ENCODE peak calls at places on chromosomes 11 and 22, in four cellular contexts. One of them, this sample, is unnamed.

GRCh38 chr11:125110506-125110905 is 920 bp downstream of the TMEM218 start:
- DNase-seq in central memory CD4-positive, alpha-beta T cell: no peak
- DNase-seq in heart right ventricle: no peak
- DNase-seq in stimulated activated CD4-positive, alpha-beta T cell treated with anti-CD3 and anti-CD28 coated beads, Interleukin-4, amount 100 ng/mL, for 1 hour: no peak
- DNase-seq in this sample: no peak

GRCh38 chr11:70108250-70108649 is 30.1 kb downstream of the ANO1 start:
- DNase-seq in heart right ventricle: no peak
- DNase-seq in stimulated activated CD4-positive, alpha-beta T cell treated with anti-CD3 and anti-CD28 coated beads, Interleukin-4, amount 100 ng/mL, for 1 hour: no peak
- DNase-seq in central memory CD4-positive, alpha-beta T cell: no peak
- DNase-seq in this sample: no peak

GRCh38 chr11:11629368-11629767 is 7.6 kb upstream of the GALNT18 start:
- DNase-seq in heart right ventricle: no peak
- DNase-seq in stimulated activated CD4-positive, alpha-beta T cell treated with anti-CD3 and anti-CD28 coated beads, Interleukin-4, amount 100 ng/mL, for 1 hour: no peak
- DNase-seq in central memory CD4-positive, alpha-beta T cell: no peak
- DNase-seq in this sample: no peak

GRCh38 chr22:28939394-28939793 is 56.0 kb downstream of the ZNRF3 start:
- DNase-seq in heart right ventricle: no peak
- DNase-seq in stimulated activated CD4-positive, alpha-beta T cell treated with anti-CD3 and anti-CD28 coated beads, Interleukin-4, amount 100 ng/mL, for 1 hour: no peak
- DNase-seq in central memory CD4-positive, alpha-beta T cell: no peak
- DNase-seq in this sample: no peak

GRCh38 chr11:114080219-114080618 is 20.7 kb downstream of the ZBTB16 start:
- DNase-seq in stimulated activated CD4-positive, alpha-beta T cell treated with anti-CD3 and anti-CD28 coated beads, Interleukin-4, amount 100 ng/mL, for 1 hour: no peak
- DNase-seq in central memory CD4-positive, alpha-beta T cell: peak; percentile 46
- DNase-seq in heart right ventricle: no peak
- DNase-seq in this sample: no peak

GRCh38 chr22:49015993-49016908 is 811.4 kb downstream of the BRD1 start:
- DNase-seq in central memory CD4-positive, alpha-beta T cell: no peak
- DNase-seq in stimulated activated CD4-positive, alpha-beta T cell treated with anti-CD3 and anti-CD28 coated beads, Interleukin-4, amount 100 ng/mL, for 1 hour: no peak
- DNase-seq in heart right ventricle: no peak
- DNase-seq in this sample: no peak

GRCh38 chr11:48087974-48088681 is 107.8 kb downstream of the PTPRJ start:
- DNase-seq in heart right ventricle: peak; percentile 38
- DNase-seq in stimulated activated CD4-positive, alpha-beta T cell treated with anti-CD3 and anti-CD28 coated beads, Interleukin-4, amount 100 ng/mL, for 1 hour: no peak
- DNase-seq in central memory CD4-positive, alpha-beta T cell: no peak
- DNase-seq in this sample: peak; percentile 47

GRCh38 chr22:46317646-46318045 is 17.9 kb upstream of the TRMU start:
- DNase-seq in central memory CD4-positive, alpha-beta T cell: no peak
- DNase-seq in heart right ventricle: no peak
- DNase-seq in stimulated activated CD4-positive, alpha-beta T cell treated with anti-CD3 and anti-CD28 coated beads, Interleukin-4, amount 100 ng/mL, for 1 hour: no peak
- DNase-seq in this sample: no peak

GRCh38 chr11:2515401-2516275 is 70.8 kb downstream of the KCNQ1 start:
- DNase-seq in stimulated activated CD4-positive, alpha-beta T cell treated with anti-CD3 and anti-CD28 coated beads, Interleukin-4, amount 100 ng/mL, for 1 hour: no peak
- DNase-seq in heart right ventricle: no peak
- DNase-seq in central memory CD4-positive, alpha-beta T cell: no peak
- DNase-seq in this sample: no peak

GRCh38 chr11:11213117-11213516 is 139.9 kb downstream of the CSNK2A3 start:
- DNase-seq in stimulated activated CD4-positive, alpha-beta T cell treated with anti-CD3 and anti-CD28 coated beads, Interleukin-4, amount 100 ng/mL, for 1 hour: no peak
- DNase-seq in central memory CD4-positive, alpha-beta T cell: no peak
- DNase-seq in heart right ventricle: no peak
- DNase-seq in this sample: no peak

GRCh38 chr11:1924121-1924520 is 4.6 kb downstream of the TNNT3 start:
- DNase-seq in central memory CD4-positive, alpha-beta T cell: no peak
- DNase-seq in heart right ventricle: no peak
- DNase-seq in stimulated activated CD4-positive, alpha-beta T cell treated with anti-CD3 and anti-CD28 coated beads, Interleukin-4, amount 100 ng/mL, for 1 hour: no peak
- DNase-seq in this sample: no peak

GRCh38 chr11:11931461-11932055 is 76.9 kb downstream of the DKK3 start:
- DNase-seq in central memory CD4-positive, alpha-beta T cell: peak; percentile 29
- DNase-seq in heart right ventricle: peak; percentile 27
- DNase-seq in stimulated activated CD4-positive, alpha-beta T cell treated with anti-CD3 and anti-CD28 coated beads, Interleukin-4, amount 100 ng/mL, for 1 hour: no peak
- DNase-seq in this sample: no peak

GRCh38 chr11:17781626-17782025 is 47.0 kb downstream of the KCNC1 start:
- DNase-seq in central memory CD4-positive, alpha-beta T cell: no peak
- DNase-seq in stimulated activated CD4-positive, alpha-beta T cell treated with anti-CD3 and anti-CD28 coated beads, Interleukin-4, amount 100 ng/mL, for 1 hour: no peak
- DNase-seq in heart right ventricle: no peak
- DNase-seq in this sample: no peak

GRCh38 chr22:27776410-27776958 is 25.1 kb downstream of the MN1 start:
- DNase-seq in central memory CD4-positive, alpha-beta T cell: no peak
- DNase-seq in stimulated activated CD4-positive, alpha-beta T cell treated with anti-CD3 and anti-CD28 coated beads, Interleukin-4, amount 100 ng/mL, for 1 hour: no peak
- DNase-seq in heart right ventricle: no peak
- DNase-seq in this sample: no peak

GRCh38 chr22:37740455-37741311 is 43.8 kb downstream of the TRIOBP start:
- DNase-seq in heart right ventricle: no peak
- DNase-seq in central memory CD4-positive, alpha-beta T cell: no peak
- DNase-seq in stimulated activated CD4-positive, alpha-beta T cell treated with anti-CD3 and anti-CD28 coated beads, Interleukin-4, amount 100 ng/mL, for 1 hour: no peak
- DNase-seq in this sample: no peak

GRCh38 chr22:29072979-29073617 is at the start of gene KREMEN1:
- DNase-seq in stimulated activated CD4-positive, alpha-beta T cell treated with anti-CD3 and anti-CD28 coated beads, Interleukin-4, amount 100 ng/mL, for 1 hour: no peak
- DNase-seq in heart right ventricle: peak; percentile 23
- DNase-seq in central memory CD4-positive, alpha-beta T cell: no peak
- DNase-seq in this sample: no peak

GRCh38 chr11:3855808-3856491 is 486 bp downstream of the STIM1 start:
- DNase-seq in central memory CD4-positive, alpha-beta T cell: peak; percentile 37
- DNase-seq in heart right ventricle: peak; percentile 24
- DNase-seq in stimulated activated CD4-positive, alpha-beta T cell treated with anti-CD3 and anti-CD28 coated beads, Interleukin-4, amount 100 ng/mL, for 1 hour: peak; percentile 46
- DNase-seq in this sample: peak; percentile 57

GRCh38 chr11:73308003-73308962 is at the start of gene ARHGEF17:
- DNase-seq in stimulated activated CD4-positive, alpha-beta T cell treated with anti-CD3 and anti-CD28 coated beads, Interleukin-4, amount 100 ng/mL, for 1 hour: peak; percentile 45
- DNase-seq in heart right ventricle: peak; percentile 87
- DNase-seq in central memory CD4-positive, alpha-beta T cell: no peak
- DNase-seq in this sample: peak; percentile 80

GRCh38 chr11:74018331-74019005 is 9.6 kb upstream of the UCP3 start:
- DNase-seq in central memory CD4-positive, alpha-beta T cell: no peak
- DNase-seq in stimulated activated CD4-positive, alpha-beta T cell treated with anti-CD3 and anti-CD28 coated beads, Interleukin-4, amount 100 ng/mL, for 1 hour: no peak
- DNase-seq in heart right ventricle: peak; percentile 93
- DNase-seq in this sample: peak; percentile 95

GRCh38 chr11:13717331-13717730 is 48.9 kb downstream of the FAR1 start:
- DNase-seq in central memory CD4-positive, alpha-beta T cell: no peak
- DNase-seq in stimulated activated CD4-positive, alpha-beta T cell treated with anti-CD3 and anti-CD28 coated beads, Interleukin-4, amount 100 ng/mL, for 1 hour: no peak
- DNase-seq in heart right ventricle: no peak
- DNase-seq in this sample: no peak

GRCh38 chr22:50730941-50731661 is 6.9 kb upstream of the ACR start:
- DNase-seq in central memory CD4-positive, alpha-beta T cell: no peak
- DNase-seq in heart right ventricle: peak; percentile 14
- DNase-seq in stimulated activated CD4-positive, alpha-beta T cell treated with anti-CD3 and anti-CD28 coated beads, Interleukin-4, amount 100 ng/mL, for 1 hour: no peak
- DNase-seq in this sample: no peak

GRCh38 chr11:46240371-46240770 is 37.1 kb upstream of the CREB3L1 start:
- DNase-seq in heart right ventricle: no peak
- DNase-seq in stimulated activated CD4-positive, alpha-beta T cell treated with anti-CD3 and anti-CD28 coated beads, Interleukin-4, amount 100 ng/mL, for 1 hour: no peak
- DNase-seq in central memory CD4-positive, alpha-beta T cell: no peak
- DNase-seq in this sample: no peak

GRCh38 chr11:65444314-65445051 is 21.9 kb downstream of the NEAT1 start:
- DNase-seq in stimulated activated CD4-positive, alpha-beta T cell treated with anti-CD3 and anti-CD28 coated beads, Interleukin-4, amount 100 ng/mL, for 1 hour: no peak
- DNase-seq in central memory CD4-positive, alpha-beta T cell: no peak
- DNase-seq in heart right ventricle: no peak
- DNase-seq in this sample: peak; percentile 30

GRCh38 chr11:71452354-71453020 is 516 bp upstream of the NADSYN1 start:
- DNase-seq in stimulated activated CD4-positive, alpha-beta T cell treated with anti-CD3 and anti-CD28 coated beads, Interleukin-4, amount 100 ng/mL, for 1 hour: peak; percentile 48
- DNase-seq in heart right ventricle: peak; percentile 46
- DNase-seq in central memory CD4-positive, alpha-beta T cell: peak; percentile 79
- DNase-seq in this sample: peak; percentile 50

GRCh38 chr22:44407404-44408226 is 90.4 kb downstream of the RTL6 start:
- DNase-seq in central memory CD4-positive, alpha-beta T cell: no peak
- DNase-seq in stimulated activated CD4-positive, alpha-beta T cell treated with anti-CD3 and anti-CD28 coated beads, Interleukin-4, amount 100 ng/mL, for 1 hour: no peak
- DNase-seq in heart right ventricle: no peak
- DNase-seq in this sample: no peak

GRCh38 chr11:32187106-32187505 is 96.2 kb downstream of the RCN1 start:
- DNase-seq in stimulated activated CD4-positive, alpha-beta T cell treated with anti-CD3 and anti-CD28 coated beads, Interleukin-4, amount 100 ng/mL, for 1 hour: no peak
- DNase-seq in central memory CD4-positive, alpha-beta T cell: no peak
- DNase-seq in heart right ventricle: no peak
- DNase-seq in this sample: no peak

GRCh38 chr11:93905384-93905783 is 55.0 kb upstream of the VSTM5 start:
- DNase-seq in stimulated activated CD4-positive, alpha-beta T cell treated with anti-CD3 and anti-CD28 coated beads, Interleukin-4, amount 100 ng/mL, for 1 hour: no peak
- DNase-seq in heart right ventricle: no peak
- DNase-seq in central memory CD4-positive, alpha-beta T cell: no peak
- DNase-seq in this sample: no peak

GRCh38 chr22:46079861-46080821 is 70.2 kb upstream of the PPARA start:
- DNase-seq in central memory CD4-positive, alpha-beta T cell: no peak
- DNase-seq in heart right ventricle: peak; percentile 77
- DNase-seq in stimulated activated CD4-positive, alpha-beta T cell treated with anti-CD3 and anti-CD28 coated beads, Interleukin-4, amount 100 ng/mL, for 1 hour: no peak
- DNase-seq in this sample: no peak

GRCh38 chr22:39214383-39215069 is 30.3 kb downstream of the PDGFB start:
- DNase-seq in heart right ventricle: no peak
- DNase-seq in central memory CD4-positive, alpha-beta T cell: no peak
- DNase-seq in stimulated activated CD4-positive, alpha-beta T cell treated with anti-CD3 and anti-CD28 coated beads, Interleukin-4, amount 100 ng/mL, for 1 hour: no peak
- DNase-seq in this sample: no peak

GRCh38 chr11:133906746-133907145 is 50.0 kb downstream of the IGSF9B start:
- DNase-seq in central memory CD4-positive, alpha-beta T cell: no peak
- DNase-seq in heart right ventricle: no peak
- DNase-seq in stimulated activated CD4-positive, alpha-beta T cell treated with anti-CD3 and anti-CD28 coated beads, Interleukin-4, amount 100 ng/mL, for 1 hour: no peak
- DNase-seq in this sample: no peak

GRCh38 chr22:37626144-37626543 is 13.3 kb upstream of the SH3BP1 start:
- DNase-seq in central memory CD4-positive, alpha-beta T cell: no peak
- DNase-seq in heart right ventricle: peak; percentile 62
- DNase-seq in stimulated activated CD4-positive, alpha-beta T cell treated with anti-CD3 and anti-CD28 coated beads, Interleukin-4, amount 100 ng/mL, for 1 hour: no peak
- DNase-seq in this sample: peak; percentile 59

GRCh38 chr11:118650366-118650765 is 29.1 kb downstream of the TREH start:
- DNase-seq in heart right ventricle: no peak
- DNase-seq in stimulated activated CD4-positive, alpha-beta T cell treated with anti-CD3 and anti-CD28 coated beads, Interleukin-4, amount 100 ng/mL, for 1 hour: no peak
- DNase-seq in central memory CD4-positive, alpha-beta T cell: no peak
- DNase-seq in this sample: no peak

GRCh38 chr22:50306753-50307749 is at the start of gene PLXNB2:
- DNase-seq in central memory CD4-positive, alpha-beta T cell: no peak
- DNase-seq in heart right ventricle: peak; percentile 88
- DNase-seq in stimulated activated CD4-positive, alpha-beta T cell treated with anti-CD3 and anti-CD28 coated beads, Interleukin-4, amount 100 ng/mL, for 1 hour: peak; percentile 19
- DNase-seq in this sample: peak; percentile 80

GRCh38 chr11:10899542-10899830 is 41.6 kb upstream of the ZBED5 start:
- DNase-seq in heart right ventricle: no peak
- DNase-seq in central memory CD4-positive, alpha-beta T cell: no peak
- DNase-seq in stimulated activated CD4-positive, alpha-beta T cell treated with anti-CD3 and anti-CD28 coated beads, Interleukin-4, amount 100 ng/mL, for 1 hour: peak; percentile 5
- DNase-seq in this sample: peak; percentile 58

GRCh38 chr11:44335052-44335894 is 25.3 kb upstream of the ALX4 start:
- DNase-seq in heart right ventricle: no peak
- DNase-seq in central memory CD4-positive, alpha-beta T cell: no peak
- DNase-seq in stimulated activated CD4-positive, alpha-beta T cell treated with anti-CD3 and anti-CD28 coated beads, Interleukin-4, amount 100 ng/mL, for 1 hour: no peak
- DNase-seq in this sample: no peak

GRCh38 chr22:39290248-39290720 is 29.1 kb downstream of the RPL3 start:
- DNase-seq in heart right ventricle: no peak
- DNase-seq in stimulated activated CD4-positive, alpha-beta T cell treated with anti-CD3 and anti-CD28 coated beads, Interleukin-4, amount 100 ng/mL, for 1 hour: no peak
- DNase-seq in central memory CD4-positive, alpha-beta T cell: no peak
- DNase-seq in this sample: no peak